ENCODE peak calls at places on chromosomes 11 and 22, in ten cellular contexts. One of them, this sample, is unnamed.

GRCh38 chr11:24588075-24588474 is 91.2 kb downstream of the LUZP2 start:
- DNase-seq in NCI-H2171: no peak
- DNase-seq in HEK293T: no peak
- DNase-seq in T-cell: no peak
- DNase-seq in cardiac fibroblast: peak; percentile 10
- DNase-seq in AG09309: no peak
- DNase-seq in cerebellar cortex: no peak
- DNase-seq in GDM1: no peak
- DNase-seq in WERI-Rb-1: no peak
- DNase-seq in left lobe of liver: no peak
- DNase-seq in this sample: no peak

GRCh38 chr11:15969281-15969680 is 387.1 kb downstream of the SOX6 start:
- DNase-seq in NCI-H2171: no peak
- DNase-seq in HEK293T: no peak
- DNase-seq in T-cell: no peak
- DNase-seq in cardiac fibroblast: peak; percentile 92
- DNase-seq in AG09309: peak; percentile 27
- DNase-seq in cerebellar cortex: no peak
- DNase-seq in GDM1: peak; percentile 44
- DNase-seq in WERI-Rb-1: peak; percentile 12
- DNase-seq in left lobe of liver: peak; percentile 68
- DNase-seq in this sample: no peak

GRCh38 chr11:118752654-118753053 is 38.3 kb downstream of the DDX6 start:
- DNase-seq in NCI-H2171: no peak
- DNase-seq in HEK293T: no peak
- DNase-seq in T-cell: no peak
- DNase-seq in cardiac fibroblast: no peak
- DNase-seq in AG09309: no peak
- DNase-seq in cerebellar cortex: no peak
- DNase-seq in GDM1: no peak
- DNase-seq in WERI-Rb-1: no peak
- DNase-seq in left lobe of liver: no peak
- DNase-seq in this sample: no peak

GRCh38 chr22:43845981-43846380 is 16.3 kb downstream of the SULT4A1 start:
- DNase-seq in NCI-H2171: no peak
- DNase-seq in HEK293T: no peak
- DNase-seq in T-cell: no peak
- DNase-seq in cardiac fibroblast: no peak
- DNase-seq in AG09309: no peak
- DNase-seq in cerebellar cortex: no peak
- DNase-seq in GDM1: no peak
- DNase-seq in WERI-Rb-1: no peak
- DNase-seq in left lobe of liver: no peak
- DNase-seq in this sample: no peak

GRCh38 chr22:31607696-31608095 is 54.3 kb downstream of the PISD start:
- DNase-seq in NCI-H2171: no peak
- DNase-seq in HEK293T: no peak
- DNase-seq in T-cell: no peak
- DNase-seq in cardiac fibroblast: no peak
- DNase-seq in AG09309: no peak
- DNase-seq in cerebellar cortex: no peak
- DNase-seq in GDM1: no peak
- DNase-seq in WERI-Rb-1: no peak
- DNase-seq in left lobe of liver: no peak
- DNase-seq in this sample: no peak

GRCh38 chr11:125093502-125093901 is 17.9 kb downstream of the TMEM218 start:
- DNase-seq in NCI-H2171: no peak
- DNase-seq in HEK293T: no peak
- DNase-seq in T-cell: no peak
- DNase-seq in cardiac fibroblast: no peak
- DNase-seq in AG09309: no peak
- DNase-seq in cerebellar cortex: no peak
- DNase-seq in GDM1: no peak
- DNase-seq in WERI-Rb-1: no peak
- DNase-seq in left lobe of liver: no peak
- DNase-seq in this sample: no peak

GRCh38 chr22:23213031-23213555 is 32.8 kb downstream of the BCR start:
- DNase-seq in NCI-H2171: no peak
- DNase-seq in HEK293T: no peak
- DNase-seq in T-cell: no peak
- DNase-seq in cardiac fibroblast: no peak
- DNase-seq in AG09309: no peak
- DNase-seq in cerebellar cortex: no peak
- DNase-seq in GDM1: no peak
- DNase-seq in WERI-Rb-1: no peak
- DNase-seq in left lobe of liver: no peak
- DNase-seq in this sample: no peak

GRCh38 chr11:80297808-80298460 is 857.1 kb upstream of the TENM4 start:
- DNase-seq in NCI-H2171: no peak
- DNase-seq in HEK293T: no peak
- DNase-seq in T-cell: no peak
- DNase-seq in cardiac fibroblast: peak; percentile 44
- DNase-seq in AG09309: no peak
- DNase-seq in cerebellar cortex: no peak
- DNase-seq in GDM1: no peak
- DNase-seq in WERI-Rb-1: no peak
- DNase-seq in left lobe of liver: no peak
- DNase-seq in this sample: no peak

GRCh38 chr22:45922256-45922655 is 54.7 kb downstream of the WNT7B start:
- DNase-seq in NCI-H2171: no peak
- DNase-seq in HEK293T: no peak
- DNase-seq in T-cell: no peak
- DNase-seq in cardiac fibroblast: no peak
- DNase-seq in AG09309: no peak
- DNase-seq in cerebellar cortex: no peak
- DNase-seq in GDM1: no peak
- DNase-seq in WERI-Rb-1: no peak
- DNase-seq in left lobe of liver: no peak
- DNase-seq in this sample: no peak

GRCh38 chr11:135069884-135070283 is 657.8 kb upstream of the B3GAT1 start:
- DNase-seq in NCI-H2171: no peak
- DNase-seq in HEK293T: no peak
- DNase-seq in T-cell: no peak
- DNase-seq in cardiac fibroblast: no peak
- DNase-seq in AG09309: no peak
- DNase-seq in cerebellar cortex: no peak
- DNase-seq in GDM1: no peak
- DNase-seq in WERI-Rb-1: no peak
- DNase-seq in left lobe of liver: no peak
- DNase-seq in this sample: no peak

GRCh38 chr11:61149624-61150615 is 11.3 kb downstream of the VPS37C start:
- DNase-seq in NCI-H2171: no peak
- DNase-seq in HEK293T: no peak
- DNase-seq in T-cell: no peak
- DNase-seq in cardiac fibroblast: peak; percentile 38
- DNase-seq in AG09309: no peak
- DNase-seq in cerebellar cortex: no peak
- DNase-seq in GDM1: no peak
- DNase-seq in WERI-Rb-1: peak; percentile 56
- DNase-seq in left lobe of liver: no peak
- DNase-seq in this sample: no peak

GRCh38 chr11:13486926-13487660 is 8.7 kb downstream of the PTH start:
- DNase-seq in NCI-H2171: no peak
- DNase-seq in HEK293T: no peak
- DNase-seq in T-cell: peak; percentile 15
- DNase-seq in cardiac fibroblast: peak; percentile 29
- DNase-seq in AG09309: no peak
- DNase-seq in cerebellar cortex: no peak
- DNase-seq in GDM1: no peak
- DNase-seq in WERI-Rb-1: peak; percentile 27
- DNase-seq in left lobe of liver: peak; percentile 64
- DNase-seq in this sample: no peak

GRCh38 chr11:100445231-100445735 is 241.8 kb upstream of the ARHGAP42 start:
- DNase-seq in NCI-H2171: no peak
- DNase-seq in HEK293T: no peak
- DNase-seq in T-cell: no peak
- DNase-seq in cardiac fibroblast: peak; percentile 11
- DNase-seq in AG09309: no peak
- DNase-seq in cerebellar cortex: peak; percentile 92
- DNase-seq in GDM1: no peak
- DNase-seq in WERI-Rb-1: no peak
- DNase-seq in left lobe of liver: peak; percentile 62
- DNase-seq in this sample: no peak

GRCh38 chr11:16160146-16160545 is 196.2 kb downstream of the SOX6 start:
- DNase-seq in NCI-H2171: no peak
- DNase-seq in HEK293T: peak; percentile 22
- DNase-seq in T-cell: no peak
- DNase-seq in cardiac fibroblast: no peak
- DNase-seq in AG09309: no peak
- DNase-seq in cerebellar cortex: no peak
- DNase-seq in GDM1: no peak
- DNase-seq in WERI-Rb-1: no peak
- DNase-seq in left lobe of liver: no peak
- DNase-seq in this sample: no peak

GRCh38 chr11:83119216-83119615 is 37.7 kb upstream of the PCF11 start:
- DNase-seq in NCI-H2171: no peak
- DNase-seq in HEK293T: no peak
- DNase-seq in T-cell: no peak
- DNase-seq in cardiac fibroblast: no peak
- DNase-seq in AG09309: no peak
- DNase-seq in cerebellar cortex: no peak
- DNase-seq in GDM1: no peak
- DNase-seq in WERI-Rb-1: no peak
- DNase-seq in left lobe of liver: no peak
- DNase-seq in this sample: no peak

GRCh38 chr11:133810766-133811165 is 34.5 kb downstream of the SPATA19 start:
- DNase-seq in NCI-H2171: no peak
- DNase-seq in HEK293T: no peak
- DNase-seq in T-cell: no peak
- DNase-seq in cardiac fibroblast: no peak
- DNase-seq in AG09309: no peak
- DNase-seq in cerebellar cortex: no peak
- DNase-seq in GDM1: no peak
- DNase-seq in WERI-Rb-1: peak; percentile 57
- DNase-seq in left lobe of liver: no peak
- DNase-seq in this sample: no peak

GRCh38 chr22:20747223-20747622 is 26.7 kb upstream of the SERPIND1 start:
- DNase-seq in NCI-H2171: no peak
- DNase-seq in HEK293T: no peak
- DNase-seq in T-cell: no peak
- DNase-seq in cardiac fibroblast: no peak
- DNase-seq in AG09309: no peak
- DNase-seq in cerebellar cortex: no peak
- DNase-seq in GDM1: no peak
- DNase-seq in WERI-Rb-1: no peak
- DNase-seq in left lobe of liver: no peak
- DNase-seq in this sample: no peak

GRCh38 chr11:75463106-75463774 is 30.2 kb upstream of the KLHL35 start:
- DNase-seq in NCI-H2171: no peak
- DNase-seq in HEK293T: no peak
- DNase-seq in T-cell: no peak
- DNase-seq in cardiac fibroblast: peak; percentile 45
- DNase-seq in AG09309: no peak
- DNase-seq in cerebellar cortex: no peak
- DNase-seq in GDM1: no peak
- DNase-seq in WERI-Rb-1: no peak
- DNase-seq in left lobe of liver: no peak
- DNase-seq in this sample: no peak

GRCh38 chr11:111718436-111719325 is 47.5 kb downstream of the PPP2R1B start:
- DNase-seq in NCI-H2171: no peak
- DNase-seq in HEK293T: no peak
- DNase-seq in T-cell: no peak
- DNase-seq in cardiac fibroblast: peak; percentile 56
- DNase-seq in AG09309: peak; percentile 54
- DNase-seq in cerebellar cortex: no peak
- DNase-seq in GDM1: no peak
- DNase-seq in WERI-Rb-1: no peak
- DNase-seq in left lobe of liver: no peak
- DNase-seq in this sample: no peak